ENCODE peak calls at places on chromosomes 11 and 22, in seven cellular contexts. M is Calu3; D is glutamatergic neuron; R is left cardiac atrium; S is cardiac fibroblast; G is stimulated activated CD8-positive, alpha-beta memory T cell treated with anti-CD3 and anti-CD28 coated beads, Interleukin-4, amount 100 ng/mL, for 48 hours; J is iris pigment epithelial cell. W is an unnamed sample.

GRCh38 chr11:33835143-33835878 is 56.6 kb downstream of the LMO2 start:
- DNase-seq in D (no peak), R (no peak), M (no peak), S (peak; percentile 77), J (peak; percentile 76), G (no peak), W (no peak)

GRCh38 chr11:12449961-12450715 is 72.8 kb downstream of the PARVA start:
- DNase-seq in J (peak; percentile 71), G (no peak), S (no peak), M (no peak), R (no peak), D (no peak), W (no peak)

GRCh38 chr11:121652982-121653381 is 200.2 kb upstream of the SORL1-AS1 start:
- DNase-seq in D (no peak), M (no peak), S (peak; percentile 29), G (no peak), J (no peak), R (no peak), W (peak; percentile 35)

GRCh38 chr22:19757140-19757984 is 3.2 kb upstream of the TBX1 start:
- DNase-seq in D (no peak), G (no peak), J (no peak), M (no peak), S (no peak), R (no peak), W (no peak)

GRCh38 chr11:37108436-37109204 is 510.6 kb upstream of the RAG2 start:
- DNase-seq in J (no peak), D (peak; percentile 19), M (no peak), G (no peak), S (peak; percentile 59), R (no peak), W (no peak)

GRCh38 chr11:115653926-115654325 is 149.7 kb upstream of the CADM1 start:
- DNase-seq in D (no peak), R (no peak), J (no peak), G (no peak), M (no peak), S (no peak), W (no peak)

GRCh38 chr11:103552086-103552485 is 442.9 kb downstream of the DYNC2H1 start:
- DNase-seq in J (no peak), D (no peak), R (no peak), S (no peak), G (no peak), M (no peak), W (no peak)

GRCh38 chr22:18024276-18024939 is at the start of gene MICAL3:
- DNase-seq in S (peak; percentile 61), D (peak; percentile 69), J (peak; percentile 75), G (peak; percentile 73), R (peak; percentile 63), M (peak; percentile 83), W (peak; percentile 81)

GRCh38 chr11:126083829-126084607 is 21.4 kb upstream of the CDON start:
- DNase-seq in J (no peak), R (no peak), S (no peak), G (peak; percentile 49), M (no peak), D (no peak), W (no peak)

GRCh38 chr11:6268811-6269210 is 9.2 kb downstream of the CCKBR start:
- DNase-seq in G (no peak), M (no peak), D (no peak), R (no peak), S (peak; percentile 16), J (no peak), W (no peak)

GRCh38 chr11:122141757-122142156 is 25.7 kb upstream of the BLID start:
- DNase-seq in J (no peak), R (no peak), D (no peak), G (no peak), S (no peak), M (no peak), W (no peak)

GRCh38 chr11:128717581-128717980 is 23.7 kb downstream of the FLI1 start:
- DNase-seq in R (no peak), D (no peak), M (no peak), G (peak; percentile 37), J (no peak), S (no peak), W (no peak)

GRCh38 chr22:44539467-44540063 is 41.5 kb upstream of the RTL6 start:
- DNase-seq in J (no peak), S (no peak), M (no peak), G (no peak), D (no peak), R (no peak), W (no peak)

GRCh38 chr11:4606231-4607015 is 1.6 kb downstream of the TRIM68 start:
- DNase-seq in J (peak; percentile 35), D (no peak), S (peak; percentile 51), M (no peak), R (no peak), G (no peak), W (no peak)

GRCh38 chr22:33542153-33542552 is 378.1 kb downstream of the LARGE1 start:
- DNase-seq in G (no peak), J (no peak), D (no peak), S (peak; percentile 46), M (no peak), R (peak; percentile 35), W (no peak)

GRCh38 chr11:65780770-65781151 is at the start of gene AP5B1:
- DNase-seq in M (peak; percentile 83), J (peak; percentile 48), R (peak; percentile 66), S (peak; percentile 33), D (peak; percentile 52), G (peak; percentile 80), W (peak; percentile 60)

GRCh38 chr11:10931761-10932700 is 74.2 kb upstream of the ZBED5 start:
- DNase-seq in J (no peak), D (peak; percentile 32), M (no peak), R (peak; percentile 61), G (no peak), S (no peak), W (no peak)

GRCh38 chr11:62694455-62695167 is 5.3 kb upstream of the LRRN4CL start:
- DNase-seq in M (peak; percentile 73), R (peak; percentile 86), S (peak; percentile 91), G (peak; percentile 83), D (peak; percentile 77), J (peak; percentile 79), W (peak; percentile 72)

GRCh38 chr11:47980093-47980906 is at the start of gene PTPRJ:
- DNase-seq in R (peak; percentile 55), D (peak; percentile 70), J (peak; percentile 57), G (peak; percentile 65), M (peak; percentile 52), S (peak; percentile 29), W (peak; percentile 25)

GRCh38 chr11:13169709-13170108 is 107.9 kb upstream of the BMAL1 start:
- DNase-seq in G (no peak), R (no peak), S (peak; percentile 90), M (peak; percentile 18), J (peak; percentile 84), D (no peak), W (no peak)

GRCh38 chr22:45771711-45772110 is 100.1 kb downstream of the ATXN10 start:
- DNase-seq in R (no peak), G (no peak), J (no peak), S (no peak), D (no peak), M (no peak), W (no peak)

GRCh38 chr22:39259698-39260097 is 14.9 kb upstream of the PDGFB start:
- DNase-seq in R (no peak), J (no peak), M (no peak), S (no peak), G (no peak), D (no peak), W (no peak)

GRCh38 chr11:126997196-126997595 is 3.4 kb downstream of the KIRREL3 start:
- DNase-seq in J (no peak), R (no peak), M (no peak), G (no peak), D (no peak), S (no peak), W (no peak)

GRCh38 chr22:49604732-49605302 is 222.9 kb downstream of the BRD1 start:
- DNase-seq in J (no peak), R (no peak), S (no peak), G (no peak), M (no peak), D (no peak), W (no peak)

GRCh38 chr22:23103199-23103954 is 33.1 kb downstream of the GNAZ start:
- DNase-seq in D (no peak), G (no peak), M (no peak), J (no peak), R (no peak), S (no peak), W (no peak)

GRCh38 chr11:31913985-31914384 is 102.9 kb upstream of the PAX6 start:
- DNase-seq in S (no peak), R (no peak), G (no peak), M (no peak), D (no peak), J (no peak), W (no peak)

GRCh38 chr11:76752321-76753175 is 30.6 kb upstream of the TSKU start:
- DNase-seq in M (peak; percentile 19), R (peak; percentile 94), G (no peak), S (peak; percentile 82), D (no peak), J (peak; percentile 72), W (no peak)

GRCh38 chr11:72641900-72642814 is 32.1 kb downstream of the PDE2A start:
- DNase-seq in S (no peak), D (peak; percentile 51), M (peak; percentile 47), R (peak; percentile 56), J (no peak), G (peak; percentile 37), W (peak; percentile 57)

W was measured in BE2C.